ENCODE peak calls at places on chromosomes 6 and 20, in nine cellular contexts. R is ovary; L is aorta; M is fibroblast of lung; Z is pancreas; P is CD8-positive, alpha-beta memory T cell; O is naive thymus-derived CD4-positive, alpha-beta T cell; G is fibroblast of the aortic adventitia; E is GM06990. F is an unnamed sample.

GRCh38 chr6:90811596-90812226 is 224.8 kb upstream of the MAP3K7 start:
- DNase-seq in R (no peak), L (no peak), M (no peak), Z (no peak), P (no peak), O (no peak), G (no peak), E (no peak), F (no peak)

GRCh38 chr6:71406871-71407860 is 118.6 kb downstream of the OGFRL1 start:
- DNase-seq in R (no peak), L (no peak), M (no peak), Z (no peak), P (no peak), O (no peak), G (no peak), E (no peak), F (no peak)

GRCh38 chr6:4790158-4790899 is 14.1 kb downstream of the CDYL start:
- DNase-seq in R (no peak), L (no peak), M (no peak), Z (no peak), P (no peak), O (no peak), G (no peak), E (no peak), F (no peak)

GRCh38 chr6:1619106-1619665 is 9.5 kb downstream of the FOXC1 start:
- DNase-seq in R (no peak), L (peak; percentile 60), M (no peak), Z (no peak), P (no peak), O (no peak), G (peak; percentile 30), E (no peak), F (no peak)

GRCh38 chr20:31822421-31823330 is 3.5 kb downstream of the MYLK2 start:
- DNase-seq in R (peak; percentile 86), L (peak; percentile 87), M (peak; percentile 62), Z (peak; percentile 94), P (peak; percentile 73), O (peak; percentile 80), G (peak; percentile 72), E (peak; percentile 51), F (no peak)

GRCh38 chr6:106002005-106002404 is 84.1 kb upstream of the PRDM1 start:
- DNase-seq in R (no peak), L (no peak), M (no peak), Z (no peak), P (no peak), O (no peak), G (no peak), E (no peak), F (no peak)

GRCh38 chr6:134373282-134373922 is 55.5 kb upstream of the SGK1 start:
- DNase-seq in R (no peak), L (peak; percentile 85), M (peak; percentile 94), Z (no peak), P (no peak), O (no peak), G (peak; percentile 92), E (peak; percentile 48), F (peak; percentile 91)

GRCh38 chr6:45310118-45310788 is 17.9 kb upstream of the RUNX2 start:
- DNase-seq in R (no peak), L (no peak), M (no peak), Z (no peak), P (peak; percentile 2), O (peak; percentile 24), G (no peak), E (no peak), F (no peak)

GRCh38 chr6:88105741-88106340 is 58.2 kb downstream of the SPACA1 start:
- DNase-seq in R (no peak), L (no peak), M (no peak), Z (no peak), P (no peak), O (no peak), G (no peak), E (no peak), F (no peak)
- H3K4me3 ChIP-seq in R (no peak overlapping the region), L (no peak overlapping the region), M (no peak overlapping the region), Z (no peak overlapping the region), P (no peak overlapping the region), O (no peak overlapping the region), G (no peak overlapping the region), E (no peak overlapping the region), F (no peak overlapping the region)

GRCh38 chr20:19935842-19936241 is 81.3 kb upstream of the NAA20 start:
- DNase-seq in R (no peak), L (no peak), M (no peak), Z (peak; percentile 37), P (no peak), O (no peak), G (no peak), E (no peak), F (no peak)

GRCh38 chr20:19937651-19938420 is 79.3 kb upstream of the NAA20 start:
- DNase-seq in R (no peak), L (no peak), M (no peak), Z (no peak), P (no peak), O (no peak), G (no peak), E (peak; percentile 57), F (no peak)

GRCh38 chr20:19934792-19935491 is 82.2 kb upstream of the NAA20 start:
- DNase-seq in R (no peak), L (peak; percentile 81), M (no peak), Z (no peak), P (no peak), O (no peak), G (no peak), E (peak; percentile 63), F (no peak)

GRCh38 chr20:19938421-19938787 is 78.8 kb upstream of the NAA20 start:
- DNase-seq in R (no peak), L (no peak), M (no peak), Z (no peak), P (no peak), O (no peak), G (no peak), E (no peak), F (no peak)

DNA sequence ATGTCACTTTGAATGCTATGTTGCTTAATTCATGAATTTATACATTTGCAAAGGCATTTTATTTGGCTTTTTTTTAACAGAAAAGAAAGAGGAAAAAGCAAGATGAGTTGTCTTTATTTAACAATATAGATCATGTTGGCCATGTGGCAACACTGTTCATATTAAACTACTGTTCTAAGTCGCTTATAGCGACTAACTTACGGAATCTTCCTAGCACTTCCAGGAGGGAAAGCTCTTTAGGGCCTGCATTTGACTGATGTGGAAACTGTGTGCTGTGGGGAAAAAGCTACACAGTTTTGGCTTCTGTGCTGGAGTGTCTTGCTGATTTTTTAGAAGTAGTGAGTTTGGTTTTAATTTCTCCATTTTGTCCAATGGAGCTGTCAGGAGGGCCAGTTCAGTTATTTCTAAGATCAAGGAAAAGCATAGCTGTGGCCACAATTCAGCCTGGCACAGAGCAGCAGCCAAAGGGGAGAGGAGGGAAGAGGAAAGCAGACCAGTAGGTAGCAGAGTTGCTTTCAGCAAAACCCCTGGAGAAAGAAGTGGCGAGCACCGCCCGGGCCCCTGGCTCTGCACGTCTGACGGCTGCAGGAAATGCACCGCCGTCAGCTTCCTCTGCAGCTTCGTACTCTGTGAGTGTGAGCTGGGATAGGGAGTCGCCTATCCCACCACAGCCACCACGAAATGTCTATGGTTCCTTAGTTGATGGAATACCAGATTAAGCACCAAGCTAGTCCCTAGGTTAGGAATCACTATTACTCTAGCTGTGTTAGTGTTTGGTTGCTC is 80.2 kb upstream of the NAA20 start:
- DNase-seq in R (no peak), L (peak; percentile 65), M (no peak), Z (no peak), P (no peak), O (no peak), G (no peak), E (no peak), F (no peak)
- H3K4me3 ChIP-seq in R (no peak overlapping the region), L (no peak overlapping the region), M (no peak overlapping the region), Z (no peak overlapping the region), P (peak overlapping the region; percentile 52), O (peak overlapping the region; percentile 39), G (no peak overlapping the region), E (no peak overlapping the region), F (no peak overlapping the region)

DNA sequence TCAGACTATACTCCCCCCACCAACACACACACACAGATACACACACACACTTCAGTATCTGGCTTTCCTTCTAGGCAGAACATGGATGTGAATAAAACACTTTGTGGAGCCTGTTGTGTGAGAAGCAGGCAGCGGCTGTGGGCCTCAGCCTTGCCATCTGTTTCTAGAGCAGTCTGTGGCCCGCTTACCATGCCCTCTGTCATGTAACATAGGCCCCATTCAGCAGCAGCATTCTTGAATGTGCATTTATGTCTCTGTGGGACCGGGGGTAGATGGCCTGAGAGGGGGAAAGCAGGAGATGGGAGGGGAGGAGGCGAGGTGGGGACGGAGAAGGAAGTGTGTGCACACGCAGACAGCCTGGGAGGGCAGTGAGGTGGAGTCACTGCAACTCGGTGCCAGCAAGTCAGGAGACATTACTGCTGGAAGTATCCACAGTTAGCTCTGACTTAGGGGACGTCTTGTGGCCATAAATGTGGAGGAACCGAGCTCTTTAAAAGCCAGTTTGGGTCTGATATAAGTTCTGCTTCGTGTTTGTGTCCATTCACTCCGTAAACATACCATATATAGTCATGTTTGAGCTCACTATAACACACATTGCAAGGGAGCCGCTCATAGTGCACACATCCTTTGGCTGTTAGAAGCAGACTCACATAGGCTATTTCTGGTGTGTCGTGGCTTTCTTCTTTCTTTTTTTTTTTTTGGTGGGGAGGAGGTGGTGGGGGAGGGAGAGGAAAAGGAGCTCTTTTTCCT is 38.5 kb downstream of the RREB1 start:
- DNase-seq in R (no peak), L (peak; percentile 76), M (peak; percentile 76), Z (peak; percentile 59), P (no peak), O (no peak), G (peak; percentile 65), E (peak; percentile 59), F (no peak)
- H3K4me3 ChIP-seq in R (no peak overlapping the region), L (no peak overlapping the region), M (no peak overlapping the region), Z (no peak overlapping the region), P (peak overlapping the region; percentile 37), O (peak overlapping the region; percentile 10), G (no peak overlapping the region), E (peak overlapping the region; percentile 38), F (no peak overlapping the region)

GRCh38 chr6:75207211-75207984 is 1.5 kb upstream of the COL12A1 start:
- DNase-seq in R (peak; percentile 52), L (peak; percentile 53), M (peak; percentile 62), Z (no peak), P (no peak), O (no peak), G (peak; percentile 32), E (peak; percentile 43), F (no peak)

GRCh38 chr6:75204959-75205775 is 686 bp downstream of the COL12A1 start:
- DNase-seq in R (peak; percentile 83), L (peak; percentile 70), M (peak; percentile 78), Z (no peak), P (no peak), O (no peak), G (peak; percentile 85), E (peak; percentile 22), F (peak; percentile 43)

GRCh38 chr6:75205776-75206334 is at the start of gene COL12A1:
- DNase-seq in R (peak; percentile 95), L (peak; percentile 96), M (peak; percentile 99), Z (peak; percentile 70), P (no peak), O (no peak), G (peak; percentile 99), E (peak; percentile 32), F (peak; percentile 99)

GRCh38 chr6:75204222-75204958 is 1.5 kb downstream of the COL12A1 start:
- DNase-seq in R (peak; percentile 90), L (peak; percentile 87), M (peak; percentile 97), Z (peak; percentile 63), P (no peak), O (no peak), G (peak; percentile 97), E (no peak), F (peak; percentile 85)

DNA sequence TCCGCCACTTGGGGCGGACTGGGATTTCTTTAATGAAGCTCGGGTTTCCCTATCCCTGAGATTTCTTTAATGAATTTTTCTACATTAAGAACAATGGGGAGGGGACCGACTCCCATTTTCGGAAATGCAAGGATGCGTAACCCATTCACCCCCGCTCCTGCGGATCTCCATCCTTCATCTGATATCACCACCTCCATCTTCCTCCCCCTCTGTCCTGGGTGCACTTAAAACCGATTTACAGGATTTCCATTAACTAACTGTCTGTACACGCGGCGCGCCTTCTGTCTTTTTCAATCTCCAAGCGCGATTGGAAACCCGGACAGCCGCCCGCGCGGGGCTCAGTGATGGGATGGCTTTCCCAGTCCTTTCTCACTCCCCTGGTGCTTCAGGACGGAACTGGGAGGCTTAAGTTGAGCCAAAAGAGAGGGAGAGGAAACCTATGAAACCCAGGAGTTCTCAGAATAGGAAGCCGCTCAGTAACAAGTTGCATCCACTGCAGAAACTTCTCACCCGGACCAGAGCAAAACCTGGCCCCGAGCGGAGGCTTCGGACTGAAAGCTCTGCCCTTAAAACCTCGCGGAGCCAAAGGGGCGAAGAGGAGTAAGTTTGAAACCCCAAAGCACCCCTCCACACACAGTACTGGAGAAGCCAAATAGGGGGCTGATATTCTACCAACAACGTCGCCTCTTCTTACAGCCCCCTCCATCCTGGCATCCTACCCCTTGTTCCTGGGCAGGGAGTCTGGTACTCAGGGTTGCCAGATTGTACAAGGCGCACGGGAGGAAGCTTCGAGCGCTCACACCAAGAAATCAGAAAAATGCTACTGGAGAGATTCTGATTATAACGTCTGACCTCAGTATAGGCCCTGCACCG is 721 bp upstream of the COL12A1 start:
- DNase-seq in R (peak; percentile 57), L (peak; percentile 55), M (no peak), Z (no peak), P (no peak), O (no peak), G (no peak), E (peak; percentile 17), F (no peak)
- H3K4me3 ChIP-seq in R (peak overlapping the region; percentile 57), L (peak overlapping the region; percentile 56), M (peak overlapping the region; percentile 69), Z (peak overlapping the region; percentile 7), P (no peak overlapping the region), O (peak overlapping the region; percentile 33), G (peak overlapping the region; percentile 87), E (no peak overlapping the region), F (peak overlapping the region; percentile 90)

F was measured in skeletal muscle cell.